ENCODE peak calls at places on chromosomes 13 and 19, in six cellular contexts. J, S, H, D, Q and L are unnamed samples. For H3K4me1, the result is how much of the 10 kb centered on the place peaks cover.

GRCh38 chr13:89455741-89456140 is 1784.6 kb downstream of the SLITRK5 start:
- DNase-seq in J (no peak), S (no peak), H (no peak), D (no peak), Q (no peak), L (no peak)

GRCh38 chr13:59318320-59318930 is 845.3 kb downstream of the DIAPH3 start:
- DNase-seq in D (no peak), J (no peak), S (peak), H (peak), Q (peak), L (no peak)

GRCh38 chr19:18007939-18008673 is at the start of gene ARRDC2:
- DNase-seq in D (peak), Q (peak), S (peak), H (peak), J (peak), L (peak)

GRCh38 chr19:49042177-49042576 is 1.5 kb upstream of the CGB5 start:
- DNase-seq in Q (no peak), J (no peak), D (no peak), S (no peak), H (no peak), L (no peak)

GRCh38 chr13:100484708-100485107 is 103.9 kb downstream of the GGACT start:
- DNase-seq in D (no peak), H (no peak), Q (no peak), J (no peak), S (no peak), L (no peak)

GRCh38 chr13:51928231-51928630 is 66.5 kb downstream of the CCDC70 start:
- DNase-seq in H (no peak), Q (no peak), D (no peak), J (no peak), S (no peak), L (no peak)

GRCh38 chr13:39353988-39354387 is 249.0 kb downstream of the LHFPL6 start:
- DNase-seq in J (no peak), D (no peak), H (no peak), Q (no peak), S (no peak), L (no peak)

GRCh38 chr13:33017410-33017929 is 1.2 kb downstream of the KL start:
- DNase-seq in Q (no peak), H (no peak), J (no peak), S (no peak), D (no peak), L (no peak)

GRCh38 chr13:113669871-113670341 is 2.9 kb downstream of the GRK1 start:
- DNase-seq in Q (peak), H (peak), J (no peak), S (peak), D (no peak), L (no peak)

GRCh38 chr19:2625434-2625833 is 77.1 kb downstream of the GNG7 start:
- DNase-seq in S (no peak), J (no peak), D (no peak), Q (no peak), H (no peak), L (no peak)

GRCh38 chr19:48598996-48599626 is 7.4 kb upstream of the SPACA4 start:
- DNase-seq in J (no peak), D (no peak), Q (no peak), H (no peak), S (no peak), L (no peak)

GRCh38 chr19:55212447-55212846 is 3.1 kb upstream of the PTPRH start:
- DNase-seq in D (no peak), S (no peak), Q (no peak), H (no peak), J (no peak), L (no peak)

GRCh38 chr13:83975668-83976165 is 93.4 kb upstream of the SLITRK1 start:
- DNase-seq in Q (no peak), H (no peak), S (no peak), J (no peak), D (no peak), L (no peak)

GRCh38 chr13:43307921-43308433 is 284.6 kb downstream of the DNAJC15 start:
- DNase-seq in J (no peak), D (peak), H (peak), S (peak), Q (no peak), L (no peak)

GRCh38 chr13:58081301-58081820 is 449.8 kb downstream of the PCDH17 start:
- DNase-seq in H (no peak), D (no peak), S (no peak), J (no peak), Q (no peak), L (no peak)

GRCh38 chr19:42068756-42069571 is 1.0 kb downstream of the GRIK5 start:
- DNase-seq in D (no peak), S (no peak), H (no peak), J (no peak), Q (no peak), L (no peak)

GRCh38 chr13:106381083-106381482 is 154.4 kb downstream of the EFNB2 start:
- DNase-seq in J (no peak), H (no peak), S (no peak), Q (no peak), D (no peak), L (no peak)

GRCh38 chr13:26132756-26133155 is 80.9 kb upstream of the SHISA2 start:
- DNase-seq in D (no peak), S (no peak), Q (no peak), J (no peak), H (no peak), L (no peak)

GRCh38 chr13:73970413-73971055 is 163.7 kb downstream of the KLF12 start:
- DNase-seq in Q (no peak), D (no peak), H (no peak), S (no peak), J (no peak), L (no peak)

GRCh38 chr19:5585461-5586299 is 17.9 kb upstream of the TINCR start:
- DNase-seq in S (no peak), J (no peak), D (no peak), H (no peak), Q (peak), L (peak)

GRCh38 chr13:80276371-80277289 is 64.3 kb downstream of the SPRY2 start:
- DNase-seq in H (no peak), S (no peak), J (no peak), Q (no peak), D (no peak), L (no peak)

GRCh38 chr13:43153436-43154082 is 130.2 kb downstream of the DNAJC15 start:
- DNase-seq in H (no peak), S (no peak), J (no peak), Q (no peak), D (no peak), L (no peak)

GRCh38 chr13:39415403-39415802 is 187.6 kb downstream of the LHFPL6 start:
- DNase-seq in J (no peak), S (peak), D (no peak), H (no peak), Q (no peak), L (no peak)

GRCh38 chr13:59061621-59062020 is 1102.1 kb downstream of the DIAPH3 start:
- DNase-seq in Q (no peak), D (no peak), S (no peak), H (no peak), J (no peak), L (no peak)

GRCh38 chr13:97300871-97301270 is 78.7 kb downstream of the MBNL2 start:
- DNase-seq in J (no peak), S (no peak), Q (no peak), D (no peak), H (no peak), L (no peak)

GRCh38 chr13:109973279-109973678 is 186.9 kb upstream of the IRS2 start:
- DNase-seq in D (no peak), J (no peak), H (no peak), S (no peak), Q (no peak), L (no peak)

GRCh38 chr19:39660661-39661060 is 4.9 kb downstream of the LGALS16 start:
- DNase-seq in Q (no peak), D (no peak), H (no peak), J (no peak), S (no peak), L (no peak)

GRCh38 chr19:6458695-6459355 is 767 bp downstream of the SLC25A23 start:
- DNase-seq in Q (no peak), J (no peak), D (no peak), H (no peak), S (peak), L (no peak)

GRCh38 chr13:28741080-28741479 is 22.3 kb upstream of the SLC46A3 start:
- DNase-seq in H (no peak), D (no peak), Q (no peak), S (no peak), J (no peak), L (no peak)

GRCh38 chr13:83666126-83666525 is 216.1 kb downstream of the SLITRK1 start:
- DNase-seq in D (no peak), J (no peak), Q (no peak), S (no peak), H (no peak), L (no peak)

GRCh38 chr13:89554801-89555200 is 1792.7 kb upstream of the MIR17HG start:
- DNase-seq in H (no peak), D (no peak), S (no peak), Q (no peak), J (no peak), L (no peak)

GRCh38 chr19:45472557-45473365 is 5.0 kb downstream of the FOSB start:
- DNase-seq in D (no peak), S (no peak), H (no peak), Q (peak), J (no peak), L (peak)

GRCh38 chr13:100344544-100344943 is 244.0 kb downstream of the GGACT start:
- DNase-seq in H (no peak), D (no peak), S (no peak), J (no peak), Q (no peak), L (no peak)

GRCh38 chr19:33472696-33473624 is 48.6 kb downstream of the PEPD start:
- DNase-seq in H (no peak), S (no peak), D (no peak), Q (peak), J (no peak), L (no peak)

GRCh38 chr13:91228083-91228482 is 119.4 kb upstream of the MIR17HG start:
- DNase-seq in H (no peak), S (no peak), Q (no peak), D (no peak), J (no peak), L (no peak)

GRCh38 chr19:28292822-28293500 is 920.0 kb downstream of the UQCRFS1 start:
- DNase-seq in H (no peak), J (no peak), Q (no peak), S (no peak), D (no peak), L (no peak)

GRCh38 chr13:40640202-40640601 is 26.2 kb downstream of the FOXO1 start:
- DNase-seq in J (no peak), Q (no peak), S (no peak), D (no peak), H (no peak), L (no peak)
- H3K4me1 ChIP-seq in J (under half), Q (under half), S (under half), D (half or more), H (under half), L (under half)

GRCh38 chr19:50796634-50797428 is 6.6 kb downstream of the ACP4 start:
- DNase-seq in H (no peak), J (no peak), D (no peak), Q (no peak), S (no peak), L (no peak)

GRCh38 chr19:50798943-50799851 is 9.0 kb downstream of the ACP4 start:
- DNase-seq in H (no peak), S (no peak), D (no peak), J (no peak), Q (no peak), L (no peak)

GRCh38 chr19:50796128-50796633 is 6.0 kb downstream of the ACP4 start:
- DNase-seq in S (no peak), J (no peak), H (no peak), Q (no peak), D (no peak), L (no peak)

GRCh38 chr19:50797429-50798115 is 7.4 kb downstream of the ACP4 start:
- DNase-seq in D (no peak), J (no peak), Q (no peak), H (no peak), S (no peak), L (no peak)

DNA sequence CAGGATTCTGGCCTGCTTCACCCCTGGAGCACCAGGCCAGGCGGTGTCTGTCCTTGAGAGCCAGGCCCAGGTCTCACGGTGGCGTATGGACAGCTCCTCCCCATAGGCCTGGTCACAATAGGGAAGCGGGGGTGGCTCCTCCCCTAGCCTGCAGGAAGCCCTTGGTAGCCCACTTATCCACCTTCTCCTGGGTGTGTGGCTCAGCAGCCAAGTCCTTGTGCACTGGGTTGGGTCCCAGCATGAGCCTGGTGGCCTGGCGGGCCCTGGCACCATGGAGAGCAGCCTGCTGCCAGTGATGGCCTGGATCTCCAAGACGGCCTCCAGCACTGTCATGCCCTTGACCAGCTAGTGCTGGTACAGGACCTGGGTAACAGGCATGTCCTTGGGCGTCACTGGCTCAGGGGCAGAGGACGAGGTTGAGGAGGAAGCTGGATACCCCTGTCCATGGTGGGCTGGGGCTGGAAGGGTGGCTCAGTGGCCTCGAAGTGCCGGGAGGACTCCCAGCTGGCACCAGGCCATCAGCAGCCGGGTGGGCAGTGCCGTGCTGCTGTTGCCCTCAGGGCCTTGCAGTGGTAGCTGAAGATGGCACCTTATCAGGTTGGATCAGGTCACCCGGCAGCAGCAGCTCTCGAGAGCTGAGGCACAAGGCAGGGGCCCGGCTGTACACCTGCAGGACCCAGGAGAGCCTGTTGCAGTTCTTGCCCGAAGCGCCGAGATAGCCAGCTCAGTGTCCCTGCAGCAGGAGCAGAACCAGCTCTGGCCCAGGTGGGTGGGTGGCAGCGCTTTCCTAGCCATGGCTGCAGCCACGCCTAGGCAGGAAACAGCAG is 8.1 kb downstream of the ACP4 start:
- DNase-seq in D (no peak), J (no peak), H (no peak), Q (no peak), S (no peak), L (no peak)
- H3K4me1 ChIP-seq in D (under half), J (under half), H (under half), Q (under half), S (under half), L (under half)

DNA sequence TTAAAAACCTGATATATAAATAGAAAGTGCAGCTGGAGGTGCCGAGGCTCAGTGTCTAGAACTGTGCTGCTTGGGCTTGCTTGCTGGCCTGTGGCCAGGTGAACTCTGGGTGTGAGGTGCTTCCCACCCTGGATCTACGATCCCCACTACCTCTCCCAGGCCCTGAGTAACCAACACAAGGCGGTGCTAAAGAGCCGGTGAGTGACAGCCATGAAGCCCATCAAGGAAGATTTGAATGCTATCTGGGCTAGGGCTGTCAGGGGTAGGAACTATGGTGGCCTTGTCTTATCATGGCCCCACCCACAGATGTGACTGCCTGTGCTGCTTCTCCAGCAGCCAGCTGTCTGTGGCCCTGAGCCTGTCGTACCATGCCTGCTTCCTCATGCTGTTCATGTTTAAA is 25.6 kb upstream of the ZNF91 start:
- DNase-seq in J (no peak), D (no peak), Q (no peak), H (no peak), S (no peak), L (no peak)
- H3K4me1 ChIP-seq in J (under half), D (under half), Q (under half), H (under half), S (under half), L (under half)

GRCh38 chr13:49996951-49997895 is at the start of gene TRIM13:
- DNase-seq in Q (peak), H (peak), D (peak), J (peak), S (peak), L (peak)

GRCh38 chr13:49997935-49998334 is 1.1 kb downstream of the TRIM13 start:
- DNase-seq in S (no peak), H (no peak), Q (no peak), D (no peak), J (no peak), L (no peak)

GRCh38 chr13:49995535-49996165 is 1.2 kb upstream of the TRIM13 start:
- DNase-seq in S (no peak), J (no peak), H (no peak), D (no peak), Q (no peak), L (no peak)

GRCh38 chr13:49998714-49999624 is 2.1 kb downstream of the TRIM13 start:
- DNase-seq in D (no peak), S (no peak), Q (no peak), H (no peak), J (no peak), L (no peak)

DNA sequence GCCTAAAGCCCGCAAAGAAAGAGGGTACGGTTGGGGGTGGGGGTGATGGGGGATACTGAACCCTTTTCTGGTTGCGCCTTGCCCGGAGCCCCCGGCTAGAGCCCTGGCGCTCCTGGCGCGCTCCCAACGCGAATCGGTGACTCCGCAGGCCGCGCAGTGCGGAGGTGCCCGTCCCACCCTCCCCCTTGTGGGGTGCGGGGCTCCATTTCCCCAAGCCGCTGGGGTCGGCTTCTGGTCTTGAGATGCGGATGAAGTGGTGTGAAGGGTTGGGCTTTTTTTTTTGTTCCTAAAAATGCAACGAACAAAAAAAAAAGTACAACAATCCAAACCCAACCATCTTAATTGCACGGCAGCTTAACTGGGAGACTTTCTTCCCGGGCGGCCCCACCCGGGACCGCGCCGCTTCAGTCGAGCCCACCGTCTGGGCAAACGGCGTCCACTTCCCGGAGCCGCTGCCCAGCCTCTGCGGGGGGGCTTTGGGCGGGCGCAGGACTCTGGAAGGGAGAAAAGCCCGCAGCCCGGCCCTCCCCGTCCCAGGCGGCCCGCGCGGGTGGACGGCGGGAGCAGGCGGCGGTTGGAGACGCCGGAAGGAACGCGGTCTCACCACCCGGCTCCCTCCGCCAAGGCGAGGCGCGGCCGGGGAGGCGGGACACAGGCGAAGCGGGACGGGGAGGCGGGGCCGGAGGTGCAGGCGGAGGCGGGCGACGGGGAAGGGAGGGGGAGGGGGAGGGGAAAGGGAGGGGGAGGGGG is 501 bp upstream of the TRIM13 start:
- DNase-seq in H (peak), Q (peak), D (peak), J (peak), S (peak), L (peak)
- H3K4me1 ChIP-seq in H (under half), Q (under half), D (under half), J (under half), S (under half), L (under half)

GRCh38 chr13:45207319-45207718 is 6.5 kb upstream of the KCTD4 start:
- DNase-seq in J (no peak), D (no peak), S (no peak), H (no peak), Q (no peak), L (no peak)
- H3K4me1 ChIP-seq in J (under half), D (under half), S (under half), H (under half), Q (under half), L (under half)

DNA sequence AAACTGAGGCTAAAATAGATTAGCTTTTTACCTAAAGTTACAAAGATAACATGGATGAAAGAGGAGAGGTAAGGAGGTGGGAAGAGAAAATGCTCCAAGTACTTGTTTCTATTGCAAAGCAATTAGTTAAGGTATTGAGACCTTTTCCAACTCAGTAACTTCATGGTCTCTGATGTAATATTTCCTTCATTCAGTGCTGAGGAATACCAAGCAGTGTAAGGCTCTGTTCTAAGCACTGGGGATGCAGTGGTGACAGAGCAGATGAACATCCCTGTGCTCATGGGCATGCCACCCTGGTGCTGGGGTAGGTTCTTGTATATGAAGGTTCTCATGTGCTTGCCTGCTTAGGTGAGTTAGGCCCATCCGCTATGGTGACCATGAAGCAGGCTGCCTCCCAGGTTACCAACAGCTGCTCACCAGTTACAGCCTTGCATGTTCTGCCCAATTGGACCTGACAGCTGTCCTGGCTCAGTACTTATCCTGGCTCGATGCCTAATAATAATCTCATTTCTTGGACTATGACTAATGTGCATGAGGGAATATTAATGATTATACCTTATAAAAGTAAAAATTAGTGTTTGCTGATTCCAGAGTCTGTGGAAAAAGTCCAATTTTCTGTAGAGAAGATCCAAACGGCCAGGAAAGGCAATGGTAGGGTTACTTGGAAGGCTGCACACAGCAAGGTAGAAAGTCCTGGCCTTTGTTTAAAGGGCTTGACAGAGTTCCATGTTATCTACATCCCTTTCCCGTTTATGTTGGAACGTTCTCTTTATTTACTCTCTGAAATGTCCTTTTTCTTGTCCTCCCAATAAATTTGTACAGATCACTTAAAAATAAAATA is 48.3 kb downstream of the LATS2 start:
- DNase-seq in D (no peak), Q (no peak), S (peak), J (no peak), H (no peak), L (no peak)
- H3K4me1 ChIP-seq in D (half or more), Q (under half), S (under half), J (under half), H (under half), L (under half)